ENCODE peak calls at places on chromosomes 13 and 19, in seven cellular contexts. W is AG04450; B is endothelial cell; V is CD4-positive, CD25-positive, alpha-beta regulatory T cell; Q is left lung; O is SHP77; I is Caco-2. K is an unnamed sample.

GRCh38 chr13:23175920-23176319 is 4.9 kb upstream of the SGCG start:
- DNase-seq in W (no peak), B (no peak), V (no peak), Q (no peak), O (no peak), I (no peak), K (peak)

GRCh38 chr13:25001807-25002206 is 94.1 kb upstream of the PABPC3 start:
- DNase-seq in W (no peak), B (no peak), V (no peak), Q (no peak), O (no peak), I (no peak), K (peak)

GRCh38 chr19:5623397-5624153 is 692 bp downstream of the SAFB start:
- DNase-seq in W (no peak), B (peak), V (no peak), Q (no peak), O (no peak), I (no peak), K (no peak)

GRCh38 chr19:46256855-46257254 is 27.3 kb downstream of the IGFL1 start:
- DNase-seq in W (no peak), B (no peak), V (no peak), Q (no peak), O (no peak), I (no peak), K (peak)

GRCh38 chr13:101297794-101298193 is 118.5 kb downstream of the NALCN start:
- DNase-seq in W (no peak), B (no peak), V (no peak), Q (no peak), O (no peak), I (no peak), K (no peak)

GRCh38 chr19:20077791-20078463 is at the start of gene ZNF90:
- DNase-seq in W (peak), B (peak), V (peak), Q (peak), O (no peak), I (peak), K (peak)

GRCh38 chr19:38839816-38840582 is 8.4 kb upstream of the ECH1 start:
- DNase-seq in W (no peak), B (no peak), V (no peak), Q (no peak), O (no peak), I (no peak), K (peak)

GRCh38 chr19:3860499-3860898 is 8.3 kb downstream of the ZFR2 start:
- DNase-seq in W (no peak), B (no peak), V (no peak), Q (no peak), O (no peak), I (no peak), K (no peak)

GRCh38 chr13:96984061-96984508 is 10.2 kb downstream of the OXGR1 start:
- DNase-seq in W (no peak), B (peak), V (no peak), Q (peak), O (peak), I (peak), K (peak)

GRCh38 chr19:38975861-38976271 is 324 bp upstream of the FBXO17 start:
- DNase-seq in W (no peak), B (peak), V (no peak), Q (peak), O (no peak), I (peak), K (no peak)